ENCODE peak calls at places on chromosomes 2 and 18, in four cellular contexts. G is stimulated activated naive CD8-positive, alpha-beta T cell treated with anti-CD3 and anti-CD28 coated beads, Interleukin-15, Interleukin-2, amounts not matched to agents 100 U/mL and 50 U/mL, for 24 hours; E is small intestine; M is left lobe of liver. W is an unnamed sample.

GRCh38 chr2:192535956-192536685 is 341.4 kb upstream of the TMEFF2 start:
- DNase-seq in G (no peak), E (peak), M (no peak), W (no peak)

GRCh38 chr2:230627806-230628724 is 84.6 kb upstream of the CAB39 start:
- DNase-seq in G (no peak), E (peak), M (peak), W (no peak)

GRCh38 chr2:232897971-232898408 is 27.9 kb downstream of the SNORC start:
- DNase-seq in G (peak), E (no peak), M (no peak), W (no peak)

GRCh38 chr2:101563849-101564248 is 88.9 kb upstream of the RFX8 start:
- DNase-seq in G (no peak), E (no peak), M (no peak), W (no peak)

GRCh38 chr18:56648307-56648706 is 2.9 kb upstream of the WDR7 start:
- DNase-seq in G (no peak), E (no peak), M (no peak), W (no peak)

GRCh38 chr2:151886235-151886634 is 58.0 kb upstream of the ARL5A start:
- DNase-seq in G (no peak), E (no peak), M (no peak), W (no peak)

GRCh38 chr2:171675810-171676345 is 11.4 kb upstream of the DYNC1I2 start:
- DNase-seq in G (no peak), E (no peak), M (no peak), W (no peak)

GRCh38 chr2:133747965-133748700 is 179.9 kb upstream of the NCKAP5 start:
- DNase-seq in G (no peak), E (no peak), M (no peak), W (no peak)

GRCh38 chr18:944440-944839 is 39.8 kb downstream of the ADCYAP1 start:
- DNase-seq in G (no peak), E (no peak), M (no peak), W (no peak)